ENCODE peak calls at places on chromosomes 6 and 20, in six cellular contexts. A is neuronal stem cell, T is IMR-90, Q is mesenchymal stem cell, K is H1, W is trophoblast cell. Z is an unnamed sample.

GRCh38 chr6:69044534-69044933 is 409.5 kb downstream of the ADGRB3 start:
- DNase-seq in A (no peak), W (no peak), T (peak), Q (no peak), K (no peak), Z (no peak)

GRCh38 chr6:45328523-45328922 is 393 bp downstream of the RUNX2 start:
- DNase-seq in A (no peak), T (no peak), Q (peak), K (no peak), W (no peak), Z (no peak)

GRCh38 chr20:31967830-31968249 is at the start of gene XKR7:
- DNase-seq in K (peak), T (no peak), A (peak), Q (no peak), W (no peak), Z (peak)

GRCh38 chr6:106014930-106015329 is 71.2 kb upstream of the PRDM1 start:
- DNase-seq in A (no peak), Q (no peak), W (no peak), T (no peak), K (no peak), Z (peak)

GRCh38 chr20:4997207-4997606 is 4.1 kb downstream of the SLC23A2 start:
- DNase-seq in A (no peak), Q (no peak), T (peak), K (no peak), W (peak), Z (no peak)

GRCh38 chr20:36847009-36847709 is 28.8 kb upstream of the TLDC2 start:
- DNase-seq in W (peak), K (no peak), A (no peak), Q (peak), T (peak), Z (no peak)

GRCh38 chr20:47036091-47036880 is 141.6 kb downstream of the EYA2 start:
- DNase-seq in K (no peak), Q (no peak), A (no peak), W (no peak), T (no peak), Z (no peak)

GRCh38 chr6:160226118-160226541 is 32.5 kb downstream of the SLC22A2 start:
- DNase-seq in T (no peak), Q (no peak), A (no peak), W (no peak), K (no peak), Z (no peak)

GRCh38 chr20:36908603-36909002 is 32.7 kb downstream of the TLDC2 start:
- DNase-seq in T (no peak), Q (no peak), W (no peak), A (no peak), K (no peak), Z (no peak)

GRCh38 chr20:13318871-13319521 is 97.9 kb downstream of the ISM1 start:
- DNase-seq in Q (no peak), T (no peak), K (no peak), A (no peak), W (no peak), Z (no peak)

GRCh38 chr6:166737231-166737630 is 110.2 kb upstream of the RPS6KA2 start:
- DNase-seq in W (no peak), Q (no peak), K (peak), T (no peak), A (no peak), Z (no peak)

GRCh38 chr6:128601060-128601459 is 80.7 kb upstream of the PTPRK start:
- DNase-seq in W (no peak), Q (peak), K (no peak), T (peak), A (no peak), Z (no peak)

GRCh38 chr6:34248198-34248726 is 544 bp downstream of the SMIM29 start:
- DNase-seq in A (no peak), W (peak), K (peak), T (peak), Q (peak), Z (peak)

GRCh38 chr20:44231193-44231592 is 15.9 kb upstream of the GDAP1L1 start:
- DNase-seq in A (no peak), Q (no peak), K (no peak), W (no peak), T (no peak), Z (no peak)

GRCh38 chr20:5848711-5849505 is 98.7 kb downstream of the SHLD1 start:
- DNase-seq in K (no peak), T (peak), Q (peak), A (no peak), W (no peak), Z (no peak)

GRCh38 chr6:124683507-124683906 is 278.7 kb upstream of the RNF217 start:
- DNase-seq in Q (no peak), T (no peak), K (no peak), W (no peak), A (peak), Z (peak)

GRCh38 chr20:57805784-57806183 is 96.0 kb upstream of the PMEPA1 start:
- DNase-seq in A (no peak), W (no peak), K (no peak), Q (no peak), T (no peak), Z (no peak)

GRCh38 chr20:50783903-50784302 is 11.0 kb upstream of the BCAS4 start:
- DNase-seq in T (no peak), A (no peak), Q (no peak), W (no peak), K (no peak), Z (no peak)

GRCh38 chr20:45993197-45993951 is 15.3 kb upstream of the MMP9 start:
- DNase-seq in A (no peak), K (no peak), Q (peak), T (peak), W (peak), Z (no peak)

GRCh38 chr6:104855507-104855906 is 4.2 kb downstream of the HACE1 start:
- DNase-seq in Q (peak), K (no peak), W (no peak), T (peak), A (no peak), Z (no peak)

GRCh38 chr6:62323818-62324217 is 37.8 kb upstream of the KHDRBS2 start:
- DNase-seq in T (no peak), A (no peak), K (no peak), Q (no peak), W (no peak), Z (no peak)

GRCh38 chr6:9412951-9413559 is 977.7 kb upstream of the SLC35B3 start:
- DNase-seq in K (no peak), Q (no peak), W (peak), T (no peak), A (no peak), Z (peak)

GRCh38 chr6:167826230-167827061 is at the start of gene AFDN:
- DNase-seq in T (peak), W (peak), A (peak), K (peak), Q (peak), Z (peak)

GRCh38 chr20:50911030-50911429 is 20.2 kb downstream of the ADNP start:
- DNase-seq in K (no peak), T (peak), A (no peak), W (no peak), Q (no peak), Z (no peak)

GRCh38 chr6:162889303-162889702 is 161.5 kb downstream of the PACRG start:
- DNase-seq in Q (no peak), K (no peak), W (no peak), A (no peak), T (no peak), Z (no peak)

GRCh38 chr6:47752801-47753200 is 29.0 kb upstream of the OPN5 start:
- DNase-seq in A (no peak), T (no peak), K (no peak), Q (no peak), W (no peak), Z (no peak)

GRCh38 chr6:152218887-152219286 is 411.4 kb downstream of the ESR1 start:
- DNase-seq in K (no peak), T (no peak), W (no peak), A (no peak), Q (no peak), Z (no peak)

GRCh38 chr6:168371989-168372711 is 52.6 kb upstream of the DACT2 start:
- DNase-seq in Q (no peak), A (no peak), K (no peak), T (no peak), W (no peak), Z (no peak)

GRCh38 chr20:47872341-47872740 is 87.1 kb upstream of the SULF2 start:
- DNase-seq in Q (peak), A (no peak), W (no peak), T (no peak), K (no peak), Z (no peak)

GRCh38 chr20:48201881-48202280 is 416.6 kb upstream of the SULF2 start:
- DNase-seq in W (no peak), T (no peak), K (no peak), Q (no peak), A (no peak), Z (no peak)

GRCh38 chr20:2299301-2299700 is 3.5 kb downstream of the TGM3 start:
- DNase-seq in A (no peak), W (no peak), Q (no peak), K (no peak), T (no peak), Z (no peak)

GRCh38 chr6:33384581-33385020 is 7.0 kb upstream of the KIFC1 start:
- DNase-seq in T (peak), Q (peak), K (no peak), A (no peak), W (peak), Z (peak)

GRCh38 chr6:79301290-79301689 is 66.8 kb upstream of the HMGN3 start:
- DNase-seq in T (no peak), A (no peak), W (peak), Q (no peak), K (no peak), Z (no peak)

GRCh38 chr6:57109905-57110304 is 19.9 kb downstream of the ZNF451 start:
- DNase-seq in W (no peak), Q (no peak), T (peak), K (no peak), A (no peak), Z (no peak)

GRCh38 chr6:43924222-43924702 is 154.3 kb downstream of the VEGFA start:
- DNase-seq in K (no peak), A (no peak), T (peak), W (no peak), Q (no peak), Z (no peak)

GRCh38 chr20:43842126-43843020 is 72.3 kb upstream of the TOX2 start:
- DNase-seq in T (no peak), K (peak), W (no peak), Q (no peak), A (no peak), Z (no peak)

GRCh38 chr6:52990342-52990741 is 4.7 kb downstream of the GSTA4 start:
- DNase-seq in A (no peak), T (peak), K (no peak), W (no peak), Q (no peak), Z (no peak)

GRCh38 chr6:25290306-25291060 is 11.3 kb downstream of the CARMIL1 start:
- DNase-seq in W (no peak), K (no peak), A (no peak), Q (no peak), T (no peak), Z (no peak)

DNA sequence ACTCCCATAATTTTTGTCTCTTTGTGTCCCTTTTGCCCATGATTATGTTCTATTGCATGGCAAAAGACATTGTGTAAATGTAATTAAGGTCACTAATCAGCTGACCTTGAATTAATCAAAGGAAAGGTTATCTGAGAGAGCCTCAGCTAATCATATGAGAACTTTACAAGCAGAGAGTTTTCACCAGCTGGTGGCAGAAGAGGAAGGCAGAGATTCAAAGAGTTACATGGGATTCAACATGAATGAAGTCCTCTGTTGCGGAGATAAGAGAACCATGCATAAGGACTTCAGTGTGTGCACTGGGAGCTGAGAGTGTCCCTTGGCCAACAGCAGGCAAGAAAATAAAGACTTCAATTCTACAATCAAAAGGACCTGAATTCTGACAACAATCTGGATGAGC is 494.1 kb upstream of the ARID1B start:
- DNase-seq in W (no peak), K (no peak), Q (no peak), A (no peak), T (no peak), Z (no peak)
- H2AFZ ChIP-seq in W (no peak), K (no peak), Q (no peak), A (no peak), T (no peak), Z (no peak)

GRCh38 chr6:97025088-97025487 is 100.6 kb downstream of the KLHL32 start:
- DNase-seq in W (no peak), Q (no peak), T (no peak), K (no peak), A (no peak), Z (no peak)
- H4K91ac ChIP-seq in W (no peak), Q (no peak), T (no peak), K (no peak), A (no peak), Z (no peak)

GRCh38 chr6:110597754-110598153 is 121.3 kb upstream of the SLC22A16 start:
- DNase-seq in T (no peak), W (no peak), Q (no peak), A (no peak), K (no peak), Z (no peak)
- H2AFZ ChIP-seq in T (no peak), W (no peak), Q (no peak), A (no peak), K (no peak), Z (no peak)

DNA sequence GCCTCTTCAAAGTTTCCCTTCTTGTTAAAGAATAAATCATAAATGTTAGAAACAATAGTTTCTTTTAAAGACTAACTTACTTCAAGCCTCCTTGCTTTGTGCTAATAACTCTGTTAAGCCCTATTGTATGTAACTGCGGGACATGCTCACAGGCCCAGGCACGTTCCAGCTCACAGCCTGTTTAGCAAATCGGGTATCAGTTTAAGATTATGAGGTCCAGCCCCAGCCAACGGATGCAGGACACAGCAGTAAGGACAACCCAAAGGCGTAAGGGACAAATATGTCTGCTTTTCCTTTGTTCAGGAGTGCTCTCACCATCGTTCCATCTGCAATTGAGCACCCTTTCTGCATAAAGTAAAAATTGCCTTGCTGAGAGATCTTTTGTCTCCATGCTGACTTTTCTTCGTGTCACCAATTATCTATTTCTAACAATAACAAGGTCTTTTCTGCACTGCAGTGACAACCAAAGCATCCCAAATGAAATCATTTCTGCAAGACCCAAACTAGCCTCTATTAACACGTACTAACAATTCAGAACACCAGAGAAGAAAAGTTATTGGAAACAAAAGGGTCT is 1.4 kb downstream of the C6orf52 start:
- DNase-seq in T (no peak), A (no peak), W (no peak), K (no peak), Q (no peak), Z (no peak)
- H4K91ac ChIP-seq in T (no peak), A (no peak), W (no peak), K (no peak), Q (no peak), Z (no peak)

GRCh38 chr20:15818651-15819071 is 754.6 kb downstream of the KIF16B start:
- DNase-seq in T (no peak), W (no peak), A (no peak), Q (no peak), K (no peak), Z (no peak)
- H2AFZ ChIP-seq in T (no peak), W (no peak), A (peak), Q (no peak), K (peak), Z (no peak)

GRCh38 chr20:61343934-61344333 is 91.9 kb downstream of the CDH4 start:
- DNase-seq in T (no peak), W (no peak), Q (no peak), A (no peak), K (no peak), Z (no peak)
- H4K91ac ChIP-seq in T (no peak), W (no peak), Q (no peak), A (no peak), K (no peak), Z (no peak)

GRCh38 chr6:120569689-120570088 is 764.6 kb downstream of the TBC1D32 start:
- DNase-seq in A (no peak), T (no peak), W (no peak), K (no peak), Q (peak), Z (no peak)
- H2AFZ ChIP-seq in A (no peak), T (no peak), W (no peak), K (peak), Q (no peak), Z (peak)

GRCh38 chr20:24586523-24586840 is 117.1 kb downstream of the SYNDIG1 start:
- DNase-seq in K (peak), W (no peak), Q (no peak), A (no peak), T (no peak), Z (no peak)
- H4K91ac ChIP-seq in K (no peak), W (no peak), Q (no peak), A (no peak), T (no peak), Z (no peak)

Z was measured in H9.